ENCODE peak calls at places on chromosomes 12 and 14, in seven cellular contexts. Q, W, D, R, I, J and S are unnamed samples.
A peak's percentile ranks its signal among the peaks of the same experiment; 100 is the strongest.

GRCh38 chr14:97056086-97056485 is 258.9 kb downstream of the VRK1 start:
- DNase-seq in J (no peak), W (no peak), R (no peak), I (no peak), Q (no peak), D (peak; percentile 9), S (no peak)

GRCh38 chr12:108888031-108888430 is 8.1 kb downstream of the DAO start:
- DNase-seq in Q (no peak), R (no peak), I (no peak), D (no peak), J (no peak), W (no peak), S (no peak)

GRCh38 chr12:117968084-117968789 is 553 bp downstream of the KSR2 start:
- DNase-seq in W (no peak), I (no peak), R (no peak), Q (no peak), D (no peak), J (no peak), S (no peak)

GRCh38 chr12:14775652-14776020 is 27.6 kb downstream of the WBP11 start:
- DNase-seq in J (no peak), Q (no peak), D (no peak), W (no peak), R (no peak), I (no peak), S (no peak)

GRCh38 chr12:121323908-121324307 is 27.4 kb upstream of the CAMKK2 start:
- DNase-seq in Q (no peak), D (no peak), J (no peak), I (no peak), W (no peak), R (no peak), S (no peak)

GRCh38 chr14:92926931-92927330 is 4.0 kb downstream of the CHGA start:
- DNase-seq in Q (no peak), R (no peak), I (no peak), W (no peak), D (no peak), J (no peak), S (no peak)

GRCh38 chr12:68482660-68483059 is 128.0 kb upstream of the RAP1B start:
- DNase-seq in D (no peak), R (peak; percentile 90), J (no peak), I (no peak), Q (no peak), W (no peak), S (no peak)

GRCh38 chr14:56324831-56325230 is 206.6 kb downstream of the PELI2 start:
- DNase-seq in R (no peak), D (no peak), Q (no peak), W (no peak), I (no peak), J (peak; percentile 60), S (no peak)

GRCh38 chr14:36940476-36940875 is 231.9 kb downstream of the SLC25A21 start:
- DNase-seq in D (no peak), R (no peak), J (no peak), W (no peak), Q (no peak), I (no peak), S (no peak)

GRCh38 chr12:103978384-103978982 is 12.8 kb downstream of the TDG start:
- DNase-seq in R (no peak), J (no peak), Q (no peak), I (no peak), D (no peak), W (no peak), S (no peak)

GRCh38 chr12:29517265-29517664 is 19.8 kb upstream of the OVCH1 start:
- DNase-seq in J (no peak), W (no peak), D (no peak), I (no peak), R (no peak), Q (no peak), S (peak; percentile 13)

GRCh38 chr14:67551123-67551522 is 18.0 kb downstream of the PLEKHH1 start:
- DNase-seq in Q (no peak), J (no peak), R (no peak), D (no peak), W (no peak), I (no peak), S (no peak)

GRCh38 chr14:102973706-102974280 is 51.3 kb downstream of the AMN start:
- DNase-seq in I (no peak), Q (no peak), W (no peak), D (no peak), R (no peak), J (no peak), S (no peak)

GRCh38 chr12:13165578-13166120 is 30.9 kb upstream of the EMP1 start:
- DNase-seq in R (peak; percentile 83), I (no peak), D (peak; percentile 86), Q (peak; percentile 78), J (peak; percentile 66), W (peak; percentile 40), S (peak; percentile 95)

GRCh38 chr12:122942609-122943008 is 23.7 kb downstream of the ABCB9 start:
- DNase-seq in I (no peak), J (no peak), D (no peak), R (no peak), Q (no peak), W (no peak), S (peak; percentile 45)

GRCh38 chr12:71415336-71416231 is 24.0 kb upstream of the LGR5 start:
- DNase-seq in D (peak; percentile 26), R (peak; percentile 41), I (peak; percentile 35), Q (no peak), W (no peak), J (peak; percentile 37), S (peak; percentile 14)

GRCh38 chr12:111437816-111438454 is 32.2 kb downstream of the SH2B3 start:
- DNase-seq in R (no peak), J (peak; percentile 31), W (peak; percentile 55), D (no peak), Q (peak; percentile 59), I (no peak), S (peak; percentile 60)

GRCh38 chr12:53074290-53074998 is 4.7 kb downstream of the SPRYD3 start:
- DNase-seq in Q (no peak), I (no peak), J (no peak), D (no peak), R (no peak), W (no peak), S (no peak)

GRCh38 chr12:12405882-12406281 is 49.0 kb downstream of the BORCS5 start:
- DNase-seq in R (no peak), W (no peak), J (no peak), I (no peak), D (no peak), Q (no peak), S (no peak)

GRCh38 chr12:6626654-6627283 is 9.0 kb downstream of the LPAR5 start:
- DNase-seq in I (no peak), R (peak; percentile 92), Q (no peak), J (no peak), D (no peak), W (no peak), S (no peak)

GRCh38 chr12:122076743-122077495 is 1.6 kb upstream of the MLXIP start:
- DNase-seq in Q (peak; percentile 50), R (no peak), D (no peak), I (no peak), J (no peak), W (no peak), S (no peak)

GRCh38 chr12:128603573-128604120 is 220.1 kb downstream of the SLC15A4 start:
- DNase-seq in I (no peak), Q (no peak), J (no peak), R (no peak), W (no peak), D (no peak), S (no peak)

GRCh38 chr12:49231881-49232650 is 32.8 kb upstream of the TUBA1C start:
- DNase-seq in W (no peak), I (no peak), R (no peak), D (no peak), Q (no peak), J (no peak), S (no peak)

GRCh38 chr14:49962616-49963015 is 69.7 kb downstream of the ARF6 start:
- DNase-seq in I (no peak), D (peak; percentile 68), Q (no peak), R (no peak), W (no peak), J (no peak), S (peak; percentile 98)

GRCh38 chr14:94541234-94541975 is 19.8 kb upstream of the SERPINA4 start:
- DNase-seq in R (no peak), D (no peak), J (no peak), I (no peak), W (no peak), Q (no peak), S (no peak)

GRCh38 chr14:58922211-58922940 is 266.1 kb upstream of the DAAM1 start:
- DNase-seq in Q (no peak), D (no peak), J (no peak), I (no peak), R (no peak), W (no peak), S (no peak)

GRCh38 chr14:37203423-37203822 is 5.7 kb downstream of the MIPOL1 start:
- DNase-seq in J (no peak), W (no peak), R (no peak), I (no peak), Q (no peak), D (no peak), S (no peak)

GRCh38 chr14:96267916-96268315 is 11.9 kb downstream of the BDKRB1 start:
- DNase-seq in W (no peak), J (no peak), Q (no peak), I (no peak), D (no peak), R (no peak), S (no peak)

GRCh38 chr12:106907411-106907810 is 48.3 kb upstream of the TMEM263 start:
- DNase-seq in D (no peak), R (peak; percentile 17), W (no peak), J (no peak), I (no peak), Q (no peak), S (no peak)